ENCODE peak calls at places on chromosomes 16 and 17, in six cellular contexts. G is MM.1S; T is EH; X is adrenal gland; V is stimulated activated CD4-positive, alpha-beta T cell treated with anti-CD3 and anti-CD28 coated beads, Interleukin-12 subunit alpha, Interleukin-12 subunit beta, amount 100 ng/mL, for 48 hours; Q is ACHN. U is an unnamed sample.

GRCh38 chr17:40309031-40309937 is at the start of gene RARA:
- DNase-seq in G (no peak), X (no peak), Q (peak), T (no peak), V (no peak), U (peak)

GRCh38 chr16:84065536-84066132 is 23.0 kb upstream of the SLC38A8 start:
- DNase-seq in G (no peak), Q (peak), V (no peak), T (peak), X (peak), U (peak)

GRCh38 chr16:835373-835772 is 34.8 kb upstream of the GNG13 start:
- DNase-seq in V (no peak), X (no peak), T (no peak), Q (no peak), G (no peak), U (no peak)

GRCh38 chr17:28684963-28685362 is 23.0 kb downstream of the SUPT6H start:
- DNase-seq in X (peak), G (no peak), Q (peak), V (no peak), T (peak), U (peak)

GRCh38 chr17:60676758-60677307 is 818 bp upstream of the BCAS3 start:
- DNase-seq in V (no peak), G (no peak), Q (no peak), T (no peak), X (peak), U (no peak)

GRCh38 chr16:61050547-61050946 is 985.7 kb downstream of the CDH8 start:
- DNase-seq in Q (no peak), V (no peak), G (no peak), X (no peak), T (no peak), U (no peak)

GRCh38 chr16:80948886-80949502 is 57.7 kb downstream of the CMC2 start:
- DNase-seq in V (peak), T (peak), G (no peak), X (no peak), Q (peak), U (peak)

GRCh38 chr17:68511254-68511670 is 968 bp upstream of the PRKAR1A start:
- DNase-seq in Q (no peak), T (no peak), G (no peak), V (no peak), X (no peak), U (no peak)

GRCh38 chr17:63775420-63775819 is 1.4 kb downstream of the DDX42 start:
- DNase-seq in V (no peak), T (peak), G (no peak), X (no peak), Q (no peak), U (no peak)

GRCh38 chr16:1538804-1539520 is 5.5 kb downstream of the TMEM204 start:
- DNase-seq in V (no peak), Q (peak), T (no peak), G (no peak), X (no peak), U (peak)

GRCh38 chr17:45284176-45285140 is 22.6 kb upstream of the SPATA32 start:
- DNase-seq in T (no peak), G (peak), V (no peak), X (no peak), Q (peak), U (no peak)

GRCh38 chr16:46496701-46497100 is 124.5 kb downstream of the SHCBP1 start:
- DNase-seq in Q (no peak), V (no peak), G (no peak), T (no peak), X (no peak), U (no peak)

GRCh38 chr17:19003966-19004600 is 481 bp downstream of the FAM83G start:
- DNase-seq in X (peak), T (peak), Q (peak), G (peak), V (peak), U (peak)

GRCh38 chr16:56554441-56554840 is 10.4 kb upstream of the MT4 start:
- DNase-seq in G (no peak), T (no peak), X (no peak), Q (no peak), V (no peak), U (no peak)

GRCh38 chr16:86516618-86517003 is 6.3 kb downstream of the FOXF1 start:
- DNase-seq in Q (no peak), T (no peak), V (no peak), G (no peak), X (no peak), U (peak)

GRCh38 chr17:65453204-65453931 is 108.1 kb downstream of the AXIN2 start:
- DNase-seq in V (no peak), G (no peak), T (no peak), Q (no peak), X (no peak), U (no peak)

GRCh38 chr16:49455991-49456745 is 82.6 kb downstream of the C16orf78 start:
- DNase-seq in Q (no peak), T (no peak), X (no peak), G (no peak), V (no peak), U (no peak)

GRCh38 chr17:19630651-19631050 is 17.9 kb upstream of the ALDH3A2 start:
- DNase-seq in Q (no peak), T (no peak), G (no peak), X (no peak), V (no peak), U (no peak)

GRCh38 chr16:68492501-68493411 is 44.4 kb upstream of the SMPD3 start:
- DNase-seq in Q (no peak), X (no peak), V (no peak), G (no peak), T (no peak), U (no peak)

GRCh38 chr16:88744839-88745521 is 38.7 kb downstream of the CTU2 start:
- DNase-seq in T (no peak), X (no peak), G (no peak), V (no peak), Q (no peak), U (no peak)

GRCh38 chr17:67477687-67478086 is 100.6 kb downstream of the PITPNC1 start:
- DNase-seq in X (no peak), T (peak), G (no peak), V (peak), Q (no peak), U (no peak)

GRCh38 chr17:28686296-28686695 is 24.3 kb downstream of the SUPT6H start:
- DNase-seq in T (no peak), Q (no peak), X (no peak), G (no peak), V (no peak), U (no peak)

GRCh38 chr16:87550510-87550961 is 51.8 kb upstream of the JPH3 start:
- DNase-seq in G (no peak), Q (peak), X (peak), V (peak), T (peak), U (peak)

GRCh38 chr17:40803617-40804082 is 3.9 kb upstream of the KRT28 start:
- DNase-seq in T (peak), V (peak), G (peak), X (peak), Q (peak), U (peak)

GRCh38 chr17:67854378-67854777 is 29.1 kb downstream of the BPTF start:
- DNase-seq in X (no peak), V (no peak), Q (no peak), G (no peak), T (no peak), U (no peak)

U was measured in retina.